ENCODE peak calls at places on chromosomes 2 and 18, in six cellular contexts. One of them, this sample, is unnamed.

GRCh38 chr2:9398881-9399805 is 24.2 kb downstream of the ITGB1BP1 start:
- DNase-seq in astrocyte of the spinal cord: no peak
- DNase-seq in left lung: no peak
- DNase-seq in fibroblast of lung: no peak
- DNase-seq in mucosa of descending colon: no peak
- DNase-seq in fibroblast of mammary gland: no peak
- DNase-seq in this sample: no peak

GRCh38 chr18:35495821-35496368 is 1.9 kb downstream of the INO80C start:
- DNase-seq in astrocyte of the spinal cord: peak
- DNase-seq in left lung: no peak
- DNase-seq in fibroblast of lung: peak
- DNase-seq in mucosa of descending colon: no peak
- DNase-seq in fibroblast of mammary gland: no peak
- DNase-seq in this sample: no peak

GRCh38 chr2:28314968-28315367 is 77.7 kb upstream of the FOSL2 start:
- DNase-seq in astrocyte of the spinal cord: no peak
- DNase-seq in left lung: no peak
- DNase-seq in fibroblast of lung: no peak
- DNase-seq in mucosa of descending colon: no peak
- DNase-seq in fibroblast of mammary gland: no peak
- DNase-seq in this sample: no peak

GRCh38 chr2:27989149-27989548 is 98.6 kb downstream of the BABAM2 start:
- DNase-seq in astrocyte of the spinal cord: peak
- DNase-seq in left lung: no peak
- DNase-seq in fibroblast of lung: peak
- DNase-seq in mucosa of descending colon: no peak
- DNase-seq in fibroblast of mammary gland: no peak
- DNase-seq in this sample: no peak

GRCh38 chr2:233447506-233448219 is 93.4 kb downstream of the DGKD start:
- DNase-seq in astrocyte of the spinal cord: no peak
- DNase-seq in left lung: peak
- DNase-seq in fibroblast of lung: no peak
- DNase-seq in mucosa of descending colon: no peak
- DNase-seq in fibroblast of mammary gland: no peak
- DNase-seq in this sample: no peak

GRCh38 chr18:55269632-55270031 is 310.4 kb upstream of the CCDC68 start:
- DNase-seq in astrocyte of the spinal cord: no peak
- DNase-seq in left lung: no peak
- DNase-seq in fibroblast of lung: no peak
- DNase-seq in mucosa of descending colon: no peak
- DNase-seq in fibroblast of mammary gland: no peak
- DNase-seq in this sample: no peak

GRCh38 chr18:61991201-61991600 is 98.4 kb upstream of the RNF152 start:
- DNase-seq in astrocyte of the spinal cord: peak
- DNase-seq in left lung: no peak
- DNase-seq in fibroblast of lung: peak
- DNase-seq in mucosa of descending colon: no peak
- DNase-seq in fibroblast of mammary gland: peak
- DNase-seq in this sample: peak

GRCh38 chr18:25275414-25276001 is 76.5 kb downstream of the ZNF521 start:
- DNase-seq in astrocyte of the spinal cord: no peak
- DNase-seq in left lung: no peak
- DNase-seq in fibroblast of lung: no peak
- DNase-seq in mucosa of descending colon: no peak
- DNase-seq in fibroblast of mammary gland: no peak
- DNase-seq in this sample: no peak

GRCh38 chr2:161436411-161436810 is 20.3 kb downstream of the TBR1 start:
- DNase-seq in astrocyte of the spinal cord: peak
- DNase-seq in left lung: no peak
- DNase-seq in fibroblast of lung: peak
- DNase-seq in mucosa of descending colon: no peak
- DNase-seq in fibroblast of mammary gland: peak
- DNase-seq in this sample: peak

GRCh38 chr2:46296216-46296839 is 879 bp upstream of the EPAS1 start:
- DNase-seq in astrocyte of the spinal cord: peak
- DNase-seq in left lung: peak
- DNase-seq in fibroblast of lung: no peak
- DNase-seq in mucosa of descending colon: peak
- DNase-seq in fibroblast of mammary gland: no peak
- DNase-seq in this sample: no peak

GRCh38 chr2:238587776-238588660 is 161.3 kb downstream of the ASB1 start:
- DNase-seq in astrocyte of the spinal cord: no peak
- DNase-seq in left lung: no peak
- DNase-seq in fibroblast of lung: no peak
- DNase-seq in mucosa of descending colon: no peak
- DNase-seq in fibroblast of mammary gland: no peak
- DNase-seq in this sample: no peak

GRCh38 chr2:236692937-236693336 is 123.3 kb downstream of the ACKR3 start:
- DNase-seq in astrocyte of the spinal cord: no peak
- DNase-seq in left lung: no peak
- DNase-seq in fibroblast of lung: no peak
- DNase-seq in mucosa of descending colon: no peak
- DNase-seq in fibroblast of mammary gland: no peak
- DNase-seq in this sample: no peak

GRCh38 chr2:147800316-147800715 is 44.5 kb upstream of the ACVR2A start:
- DNase-seq in astrocyte of the spinal cord: no peak
- DNase-seq in left lung: no peak
- DNase-seq in fibroblast of lung: no peak
- DNase-seq in mucosa of descending colon: no peak
- DNase-seq in fibroblast of mammary gland: no peak
- DNase-seq in this sample: no peak
- H3K4me3 ChIP-seq in astrocyte of the spinal cord: no peak
- H3K4me3 ChIP-seq in left lung: no peak
- H3K4me3 ChIP-seq in fibroblast of lung: no peak
- H3K4me3 ChIP-seq in mucosa of descending colon: no peak
- H3K4me3 ChIP-seq in fibroblast of mammary gland: no peak
- H3K4me3 ChIP-seq in this sample: no peak

GRCh38 chr2:33681333-33681732 is 82.2 kb upstream of the FAM98A start:
- DNase-seq in astrocyte of the spinal cord: peak
- DNase-seq in left lung: no peak
- DNase-seq in fibroblast of lung: peak
- DNase-seq in mucosa of descending colon: no peak
- DNase-seq in fibroblast of mammary gland: peak
- DNase-seq in this sample: no peak
- TF ChIP-seq CTCF in astrocyte of the spinal cord: peak
- TF ChIP-seq CTCF in left lung: no peak
- TF ChIP-seq CTCF in fibroblast of lung: peak
- TF ChIP-seq CTCF in mucosa of descending colon: no peak
- TF ChIP-seq CTCF in fibroblast of mammary gland: peak
- TF ChIP-seq CTCF in this sample: peak

DNA sequence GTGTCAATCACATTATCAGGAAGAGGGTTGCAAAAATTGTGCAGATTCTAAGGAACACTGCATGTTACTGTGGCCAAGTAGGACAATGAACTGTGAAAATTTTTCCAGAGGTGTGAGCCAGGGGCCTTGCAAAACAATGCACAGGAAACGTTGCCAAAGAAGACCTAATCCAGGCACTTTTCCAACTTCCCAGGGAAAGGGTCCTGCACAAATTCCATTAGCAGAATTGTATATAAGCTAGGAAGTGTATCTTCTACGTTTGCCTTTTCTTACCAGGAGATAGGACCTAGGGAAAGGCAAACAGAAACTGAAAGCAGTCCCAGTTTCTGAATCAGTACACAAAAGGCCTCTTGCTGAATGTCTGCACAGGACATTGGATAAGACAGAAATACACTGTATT is 1888.3 kb upstream of the CELF4 start:
- DNase-seq in astrocyte of the spinal cord: peak
- DNase-seq in left lung: no peak
- DNase-seq in fibroblast of lung: peak
- DNase-seq in mucosa of descending colon: peak
- DNase-seq in fibroblast of mammary gland: peak
- DNase-seq in this sample: no peak
- H3K4me3 ChIP-seq in astrocyte of the spinal cord: no peak
- H3K4me3 ChIP-seq in left lung: no peak
- H3K4me3 ChIP-seq in fibroblast of lung: peak
- H3K4me3 ChIP-seq in mucosa of descending colon: no peak
- H3K4me3 ChIP-seq in fibroblast of mammary gland: no peak
- H3K4me3 ChIP-seq in this sample: no peak

DNA sequence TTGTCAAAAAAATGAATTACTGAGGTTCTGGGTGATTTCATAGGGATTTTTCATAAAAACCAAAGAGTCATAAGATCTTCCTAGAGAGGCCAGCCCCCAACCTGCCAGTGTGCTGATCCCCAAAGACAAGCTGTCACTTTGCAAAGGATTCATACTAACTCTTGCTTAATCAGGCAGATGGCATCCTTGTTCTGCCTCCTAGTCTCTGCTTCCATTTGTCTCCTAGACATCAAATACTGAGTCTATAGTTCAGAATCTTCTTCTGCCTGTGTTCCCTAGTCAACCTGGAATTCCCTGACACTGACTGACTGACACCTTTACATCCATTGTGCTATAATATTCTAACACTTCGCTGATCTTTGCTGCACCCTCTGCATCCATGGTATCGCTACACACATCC is 84.9 kb downstream of the SLC8A1 start:
- DNase-seq in astrocyte of the spinal cord: no peak
- DNase-seq in left lung: no peak
- DNase-seq in fibroblast of lung: no peak
- DNase-seq in mucosa of descending colon: no peak
- DNase-seq in fibroblast of mammary gland: no peak
- DNase-seq in this sample: no peak
- TF ChIP-seq CTCF in astrocyte of the spinal cord: no peak
- TF ChIP-seq CTCF in left lung: no peak
- TF ChIP-seq CTCF in fibroblast of lung: no peak
- TF ChIP-seq CTCF in mucosa of descending colon: no peak
- TF ChIP-seq CTCF in fibroblast of mammary gland: no peak
- TF ChIP-seq CTCF in this sample: no peak

DNA sequence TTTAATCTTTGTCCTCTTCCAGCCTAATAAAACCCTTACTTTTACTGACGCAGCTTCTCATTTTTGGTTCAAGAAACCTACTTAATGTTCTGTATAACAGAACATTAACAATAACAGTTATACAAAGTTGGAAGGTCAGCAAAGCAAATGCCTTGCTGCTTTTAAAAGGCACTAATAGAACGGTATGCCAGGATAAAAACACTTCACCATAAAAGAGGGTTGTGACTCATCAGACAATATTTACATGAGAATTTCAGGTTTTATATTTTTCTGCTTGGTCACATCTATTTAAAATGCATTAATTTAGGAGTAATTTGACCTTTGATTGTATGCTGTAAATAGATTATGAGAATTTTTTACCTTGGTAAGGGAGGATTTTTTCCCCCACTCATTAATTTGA is 3.0 kb downstream of the KLHL41 start:
- DNase-seq in astrocyte of the spinal cord: peak
- DNase-seq in left lung: no peak
- DNase-seq in fibroblast of lung: peak
- DNase-seq in mucosa of descending colon: no peak
- DNase-seq in fibroblast of mammary gland: no peak
- DNase-seq in this sample: no peak
- H3K4me3 ChIP-seq in astrocyte of the spinal cord: no peak
- H3K4me3 ChIP-seq in left lung: no peak
- H3K4me3 ChIP-seq in fibroblast of lung: no peak
- H3K4me3 ChIP-seq in mucosa of descending colon: no peak
- H3K4me3 ChIP-seq in fibroblast of mammary gland: no peak
- H3K4me3 ChIP-seq in this sample: no peak

DNA sequence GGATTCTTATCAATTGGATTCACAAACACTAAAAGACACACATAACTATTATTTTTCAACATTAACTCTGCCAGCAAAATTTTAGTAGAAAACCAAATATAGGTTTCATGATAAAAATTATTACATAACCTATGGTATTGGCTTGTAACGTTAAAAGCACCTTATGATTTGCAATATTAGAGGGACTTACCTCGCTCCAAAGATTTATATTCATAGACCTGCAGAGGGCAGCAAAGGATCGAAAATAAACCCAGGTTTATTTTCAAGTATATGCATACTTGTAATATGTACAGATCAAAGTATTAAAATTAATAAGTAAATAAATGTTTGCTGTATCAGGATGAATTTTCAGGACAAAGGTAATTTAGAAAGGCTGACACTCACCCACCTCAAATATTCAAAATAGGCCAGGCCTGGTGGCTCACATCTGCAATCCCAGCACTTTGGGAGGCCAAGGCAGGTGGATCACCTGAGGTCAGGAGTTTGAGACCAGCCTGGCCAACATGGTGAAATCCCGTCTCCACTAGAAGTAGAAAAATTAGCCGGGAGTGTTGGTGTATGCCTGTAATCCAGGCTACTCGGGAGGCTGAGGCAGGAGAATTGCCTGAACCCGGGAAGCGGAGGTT is 45.3 kb downstream of the LRPPRC start:
- DNase-seq in astrocyte of the spinal cord: peak
- DNase-seq in left lung: no peak
- DNase-seq in fibroblast of lung: peak
- DNase-seq in mucosa of descending colon: peak
- DNase-seq in fibroblast of mammary gland: peak
- DNase-seq in this sample: peak
- TF ChIP-seq CTCF in astrocyte of the spinal cord: peak
- TF ChIP-seq CTCF in left lung: peak
- TF ChIP-seq CTCF in fibroblast of lung: peak
- TF ChIP-seq CTCF in mucosa of descending colon: no peak
- TF ChIP-seq CTCF in fibroblast of mammary gland: peak
- TF ChIP-seq CTCF in this sample: peak

GRCh38 chr2:189409136-189409535 is 32.1 kb upstream of the WDR75 start:
- DNase-seq in astrocyte of the spinal cord: no peak
- DNase-seq in left lung: no peak
- DNase-seq in fibroblast of lung: peak
- DNase-seq in mucosa of descending colon: no peak
- DNase-seq in fibroblast of mammary gland: peak
- DNase-seq in this sample: no peak

GRCh38 chr2:189409647-189410046 is 31.6 kb upstream of the WDR75 start:
- DNase-seq in astrocyte of the spinal cord: peak
- DNase-seq in left lung: no peak
- DNase-seq in fibroblast of lung: peak
- DNase-seq in mucosa of descending colon: no peak
- DNase-seq in fibroblast of mammary gland: no peak
- DNase-seq in this sample: no peak

GRCh38 chr2:189413249-189413648 is 28.0 kb upstream of the WDR75 start:
- DNase-seq in astrocyte of the spinal cord: no peak
- DNase-seq in left lung: no peak
- DNase-seq in fibroblast of lung: no peak
- DNase-seq in mucosa of descending colon: no peak
- DNase-seq in fibroblast of mammary gland: no peak
- DNase-seq in this sample: no peak

GRCh38 chr2:189411860-189412259 is 29.4 kb upstream of the WDR75 start:
- DNase-seq in astrocyte of the spinal cord: peak
- DNase-seq in left lung: no peak
- DNase-seq in fibroblast of lung: peak
- DNase-seq in mucosa of descending colon: no peak
- DNase-seq in fibroblast of mammary gland: peak
- DNase-seq in this sample: peak

GRCh38 chr2:189412330-189412953 is 28.8 kb upstream of the WDR75 start:
- DNase-seq in astrocyte of the spinal cord: peak
- DNase-seq in left lung: no peak
- DNase-seq in fibroblast of lung: peak
- DNase-seq in mucosa of descending colon: peak
- DNase-seq in fibroblast of mammary gland: peak
- DNase-seq in this sample: no peak
- H3K4me3 ChIP-seq in astrocyte of the spinal cord: no peak
- H3K4me3 ChIP-seq in left lung: no peak
- H3K4me3 ChIP-seq in fibroblast of lung: no peak
- H3K4me3 ChIP-seq in mucosa of descending colon: no peak
- H3K4me3 ChIP-seq in fibroblast of mammary gland: peak
- H3K4me3 ChIP-seq in this sample: no peak

DNA sequence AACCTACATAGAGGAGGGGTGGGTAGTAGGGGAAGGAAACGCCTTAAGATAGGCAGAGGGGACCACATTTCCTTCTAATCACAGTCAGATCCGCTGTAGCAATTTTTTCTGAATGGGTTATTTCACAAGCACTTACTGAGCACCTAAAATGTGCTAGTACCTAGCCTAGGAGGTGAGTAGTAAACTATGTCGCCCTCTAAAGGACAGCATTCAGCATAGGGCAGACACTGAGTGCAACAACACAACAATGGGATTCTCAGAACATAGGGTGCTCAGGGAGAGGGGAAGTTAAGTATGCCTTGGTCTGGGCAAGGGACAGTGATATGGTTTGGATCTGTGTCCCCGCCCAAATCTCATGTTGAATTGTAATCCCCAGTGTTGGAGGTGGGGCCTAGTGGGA is 166.1 kb upstream of the RAB6C start:
- DNase-seq in astrocyte of the spinal cord: no peak
- DNase-seq in left lung: no peak
- DNase-seq in fibroblast of lung: no peak
- DNase-seq in mucosa of descending colon: no peak
- DNase-seq in fibroblast of mammary gland: peak
- DNase-seq in this sample: no peak
- TF ChIP-seq CTCF in astrocyte of the spinal cord: no peak
- TF ChIP-seq CTCF in left lung: no peak
- TF ChIP-seq CTCF in fibroblast of lung: no peak
- TF ChIP-seq CTCF in mucosa of descending colon: no peak
- TF ChIP-seq CTCF in fibroblast of mammary gland: no peak
- TF ChIP-seq CTCF in this sample: no peak